ENCODE peak calls at places on chromosomes 1 and 21, in four cellular contexts. One of them, this sample, is unnamed.

GRCh38 chr1:93662481-93663190 is 19.0 kb downstream of the BCAR3 start:
- DNase-seq in cardiac fibroblast: peak
- DNase-seq in fibroblast of the aortic adventitia: peak
- DNase-seq in A549: no peak
- DNase-seq in this sample: peak

GRCh38 chr1:108609483-108610066 is 49.7 kb downstream of the EEIG2 start:
- DNase-seq in cardiac fibroblast: no peak
- DNase-seq in fibroblast of the aortic adventitia: peak
- DNase-seq in A549: no peak
- DNase-seq in this sample: peak

GRCh38 chr1:153768316-153769126 is 6.7 kb upstream of the SLC27A3 start:
- DNase-seq in cardiac fibroblast: no peak
- DNase-seq in fibroblast of the aortic adventitia: no peak
- DNase-seq in A549: no peak
- DNase-seq in this sample: no peak

GRCh38 chr1:66778969-66779368 is 22.1 kb downstream of the INSL5 start:
- DNase-seq in cardiac fibroblast: peak
- DNase-seq in fibroblast of the aortic adventitia: peak
- DNase-seq in A549: no peak
- DNase-seq in this sample: peak

GRCh38 chr1:54750596-54750995 is 13.7 kb downstream of the PARS2 start:
- DNase-seq in cardiac fibroblast: no peak
- DNase-seq in fibroblast of the aortic adventitia: no peak
- DNase-seq in A549: no peak
- DNase-seq in this sample: no peak

GRCh38 chr1:66172272-66172671 is 361.7 kb upstream of the SGIP1 start:
- DNase-seq in cardiac fibroblast: no peak
- DNase-seq in fibroblast of the aortic adventitia: no peak
- DNase-seq in A549: no peak
- DNase-seq in this sample: no peak

GRCh38 chr21:44907966-44908364 is 12.7 kb downstream of the ITGB2 start:
- DNase-seq in cardiac fibroblast: peak
- DNase-seq in fibroblast of the aortic adventitia: no peak
- DNase-seq in A549: no peak
- DNase-seq in this sample: peak

GRCh38 chr1:226215239-226215638 is 8.2 kb upstream of the MIXL1 start:
- DNase-seq in cardiac fibroblast: no peak
- DNase-seq in fibroblast of the aortic adventitia: no peak
- DNase-seq in A549: no peak
- DNase-seq in this sample: no peak

GRCh38 chr1:38221006-38221649 is 174.5 kb upstream of the POU3F1 start:
- DNase-seq in cardiac fibroblast: no peak
- DNase-seq in fibroblast of the aortic adventitia: peak
- DNase-seq in A549: no peak
- DNase-seq in this sample: peak

GRCh38 chr1:55572878-55573734 is 357.9 kb upstream of the USP24 start:
- DNase-seq in cardiac fibroblast: no peak
- DNase-seq in fibroblast of the aortic adventitia: peak
- DNase-seq in A549: peak
- DNase-seq in this sample: peak

GRCh38 chr1:64047549-64047969 is 155.9 kb upstream of the UBE2U start:
- DNase-seq in cardiac fibroblast: no peak
- DNase-seq in fibroblast of the aortic adventitia: no peak
- DNase-seq in A549: no peak
- DNase-seq in this sample: no peak

GRCh38 chr1:51325878-51326755 is 4.2 kb downstream of the TTC39A start:
- DNase-seq in cardiac fibroblast: no peak
- DNase-seq in fibroblast of the aortic adventitia: no peak
- DNase-seq in A549: no peak
- DNase-seq in this sample: no peak

GRCh38 chr1:214396319-214396718 is 115.4 kb downstream of the SMYD2 start:
- DNase-seq in cardiac fibroblast: no peak
- DNase-seq in fibroblast of the aortic adventitia: peak
- DNase-seq in A549: no peak
- DNase-seq in this sample: no peak

GRCh38 chr1:5570931-5571330 is 421.3 kb downstream of the NPHP4 start:
- DNase-seq in cardiac fibroblast: no peak
- DNase-seq in fibroblast of the aortic adventitia: no peak
- DNase-seq in A549: peak
- DNase-seq in this sample: no peak

GRCh38 chr1:234502785-234503184 is 23.8 kb upstream of the TARBP1 start:
- DNase-seq in cardiac fibroblast: no peak
- DNase-seq in fibroblast of the aortic adventitia: no peak
- DNase-seq in A549: no peak
- DNase-seq in this sample: no peak

GRCh38 chr21:34670220-34670961 is 1.6 kb downstream of the CLIC6 start:
- DNase-seq in cardiac fibroblast: no peak
- DNase-seq in fibroblast of the aortic adventitia: no peak
- DNase-seq in A549: no peak
- DNase-seq in this sample: peak

DNA sequence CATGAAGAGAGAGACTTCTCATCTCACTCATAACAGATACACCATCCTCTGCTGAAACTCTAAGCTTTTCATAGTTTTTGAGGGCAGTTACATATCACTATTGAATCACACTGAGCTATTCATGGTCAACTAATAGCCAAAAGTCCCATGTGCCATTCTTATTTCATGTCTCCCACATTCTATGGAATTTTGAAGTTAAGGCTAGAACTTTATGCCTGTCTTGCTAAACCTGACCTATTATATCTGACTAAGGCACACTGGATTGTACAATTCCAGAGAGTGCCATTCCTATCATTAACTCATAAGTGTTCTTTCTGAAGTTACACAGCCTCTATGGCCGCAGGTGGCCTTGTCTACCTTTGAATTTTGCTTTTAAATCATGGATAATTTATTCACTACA is 254.3 kb downstream of the PTPRC start:
- DNase-seq in cardiac fibroblast: no peak
- DNase-seq in fibroblast of the aortic adventitia: no peak
- DNase-seq in A549: no peak
- DNase-seq in this sample: no peak
- H3K4me3 ChIP-seq in cardiac fibroblast: no peak
- H3K4me3 ChIP-seq in fibroblast of the aortic adventitia: no peak
- H3K4me3 ChIP-seq in A549: no peak
- H3K4me3 ChIP-seq in this sample: no peak

DNA sequence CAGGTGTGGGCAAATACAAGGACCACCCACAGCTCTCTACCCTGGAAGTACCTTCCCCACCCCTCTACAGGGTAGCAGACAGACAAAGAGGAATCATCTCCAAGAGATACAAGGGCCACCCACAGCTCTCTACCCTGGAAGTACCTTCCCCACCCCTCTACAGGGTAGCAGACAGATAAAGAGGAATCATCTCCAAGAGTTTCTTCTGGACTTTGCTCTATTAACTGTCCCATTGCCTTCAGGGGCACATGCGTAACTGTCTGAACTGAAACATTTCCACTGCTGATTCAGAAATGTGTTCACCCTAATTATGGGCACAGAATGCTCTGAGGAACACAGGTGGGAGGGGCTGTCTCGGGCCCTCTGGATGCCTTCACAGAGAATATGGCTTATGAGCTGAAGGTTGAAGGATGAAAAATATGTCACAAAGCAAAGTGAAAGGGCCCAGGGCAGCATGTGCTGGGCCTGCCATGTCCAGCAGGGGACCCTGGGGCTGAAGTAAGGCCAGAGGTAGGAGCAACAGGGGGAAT is 43.9 kb downstream of the ZNF281 start:
- DNase-seq in cardiac fibroblast: no peak
- DNase-seq in fibroblast of the aortic adventitia: no peak
- DNase-seq in A549: peak
- DNase-seq in this sample: no peak
- TF ChIP-seq CTCF in cardiac fibroblast: peak
- TF ChIP-seq CTCF in fibroblast of the aortic adventitia: peak
- TF ChIP-seq CTCF in A549: no peak
- TF ChIP-seq CTCF in this sample: peak

GRCh38 chr1:91697322-91698260 is 188.4 kb downstream of the TGFBR3 start:
- DNase-seq in cardiac fibroblast: peak
- DNase-seq in fibroblast of the aortic adventitia: peak
- DNase-seq in A549: no peak
- DNase-seq in this sample: peak
- H3K4me3 ChIP-seq in cardiac fibroblast: no peak
- H3K4me3 ChIP-seq in fibroblast of the aortic adventitia: no peak
- H3K4me3 ChIP-seq in A549: no peak
- H3K4me3 ChIP-seq in this sample: no peak

GRCh38 chr1:84689514-84690396 is 506 bp downstream of the SSX2IP start:
- DNase-seq in cardiac fibroblast: peak
- DNase-seq in fibroblast of the aortic adventitia: peak
- DNase-seq in A549: peak
- DNase-seq in this sample: no peak
- TF ChIP-seq CTCF in cardiac fibroblast: peak
- TF ChIP-seq CTCF in fibroblast of the aortic adventitia: peak
- TF ChIP-seq CTCF in A549: peak
- TF ChIP-seq CTCF in this sample: peak

GRCh38 chr1:3094863-3095780 is 26.1 kb downstream of the PRDM16 start:
- DNase-seq in cardiac fibroblast: no peak
- DNase-seq in fibroblast of the aortic adventitia: no peak
- DNase-seq in A549: no peak
- DNase-seq in this sample: no peak
- H3K4me3 ChIP-seq in cardiac fibroblast: no peak
- H3K4me3 ChIP-seq in fibroblast of the aortic adventitia: no peak
- H3K4me3 ChIP-seq in A549: no peak
- H3K4me3 ChIP-seq in this sample: no peak

GRCh38 chr21:40841524-40842196 is 5.3 kb downstream of the DSCAM start:
- DNase-seq in cardiac fibroblast: no peak
- DNase-seq in fibroblast of the aortic adventitia: no peak
- DNase-seq in A549: peak
- DNase-seq in this sample: no peak
- TF ChIP-seq CTCF in cardiac fibroblast: no peak
- TF ChIP-seq CTCF in fibroblast of the aortic adventitia: no peak
- TF ChIP-seq CTCF in A549: no peak
- TF ChIP-seq CTCF in this sample: no peak